ENCODE peak calls at places on chromosome 17, in four cellular contexts. V, O, I and A are unnamed samples.

GRCh38 chr17:81941484-81942166 is 4.5 kb upstream of the PYCR1 start:
- DNase-seq in V (no peak), I (no peak), O (no peak), A (peak)

GRCh38 chr17:13346081-13346533 is 255.6 kb downstream of the HS3ST3A1 start:
- DNase-seq in I (peak), O (no peak), V (peak), A (no peak)

GRCh38 chr17:50279181-50279526 is 4.9 kb downstream of the TMEM92 start:
- DNase-seq in I (peak), O (no peak), V (peak), A (no peak)

GRCh38 chr17:64354396-64354795 is 36.3 kb downstream of the PECAM1 start:
- DNase-seq in O (no peak), I (no peak), V (no peak), A (no peak)

GRCh38 chr17:13600475-13601316 is 1.0 kb downstream of the HS3ST3A1 start:
- DNase-seq in V (no peak), O (no peak), I (no peak), A (no peak)

GRCh38 chr17:78771758-78772382 is 10.2 kb downstream of the CYTH1 start:
- DNase-seq in O (no peak), V (no peak), I (no peak), A (no peak)

GRCh38 chr17:30956764-30957374 is 14.0 kb upstream of the RNF135 start:
- DNase-seq in V (no peak), O (no peak), I (no peak), A (no peak)

GRCh38 chr17:69047368-69048263 is 13.1 kb downstream of the ABCA9 start:
- DNase-seq in I (peak), V (no peak), O (no peak), A (peak)

GRCh38 chr17:27526603-27527002 is 70.4 kb downstream of the KSR1 start:
- DNase-seq in V (no peak), O (peak), I (no peak), A (peak)

GRCh38 chr17:78844301-78845005 is 3.8 kb upstream of the USP36 start:
- DNase-seq in V (no peak), I (peak), O (no peak), A (no peak)

GRCh38 chr17:42548070-42548837 is 4.5 kb upstream of the HSD17B1 start:
- DNase-seq in V (peak), I (no peak), O (peak), A (peak)

GRCh38 chr17:78727057-78727456 is 55.0 kb downstream of the CYTH1 start:
- DNase-seq in I (no peak), V (no peak), O (no peak), A (no peak)

GRCh38 chr17:42116705-42117396 is 4.3 kb downstream of the KAT2A start:
- DNase-seq in I (peak), O (peak), V (peak), A (peak)

GRCh38 chr17:1328437-1328836 is 49.0 kb downstream of the TRARG1 start:
- DNase-seq in V (no peak), O (no peak), I (no peak), A (no peak)

GRCh38 chr17:36947922-36948716 is 635 bp upstream of the AATF start:
- DNase-seq in O (no peak), V (peak), I (peak), A (peak)

GRCh38 chr17:35486920-35487727 is 38.6 kb upstream of the SLFN13 start:
- DNase-seq in I (peak), O (peak), V (peak), A (peak)

GRCh38 chr17:34997355-34997862 is 17.1 kb downstream of the LIG3 start:
- DNase-seq in V (no peak), O (no peak), I (no peak), A (no peak)

GRCh38 chr17:75067856-75068255 is 19.9 kb upstream of the SLC16A5 start:
- DNase-seq in O (no peak), I (peak), V (no peak), A (peak)

GRCh38 chr17:79036609-79037008 is 12.6 kb downstream of the C1QTNF1 start:
- DNase-seq in V (peak), I (peak), O (no peak), A (no peak)

GRCh38 chr17:36152639-36153120 is 23.8 kb downstream of the TBC1D3B start:
- DNase-seq in V (no peak), O (no peak), I (no peak), A (no peak)

GRCh38 chr17:2435852-2436251 is 35.0 kb upstream of the MNT start:
- DNase-seq in I (no peak), V (no peak), O (no peak), A (peak)

GRCh38 chr17:72111374-72111773 is 9.4 kb upstream of the SOX9 start:
- DNase-seq in I (no peak), V (peak), O (no peak), A (no peak)

GRCh38 chr17:33657181-33657580 is 364.1 kb upstream of the ASIC2 start:
- DNase-seq in O (no peak), V (no peak), I (no peak), A (no peak)